ENCODE peak calls at places on chromosomes 3 and 15, in eight cellular contexts. N is aorta, V is SK-N-SH, F is kidney, S is cardiac muscle cell, Z is RWPE2, C is endodermal cell, H is PC-3. M is an unnamed sample. For H3K4me1, the result is how much of the 10 kb centered on the place peaks cover.

GRCh38 chr3:50467932-50468331 is 35.5 kb downstream of the CACNA2D2 start:
- DNase-seq in N (no peak), V (no peak), F (no peak), S (no peak), Z (no peak), C (no peak), H (no peak), M (no peak)

GRCh38 chr3:150384517-150385212 is 23.4 kb upstream of the TSC22D2 start:
- DNase-seq in N (no peak), V (no peak), F (no peak), S (peak), Z (no peak), C (peak), H (no peak), M (peak)

GRCh38 chr15:28977377-28978010 is 91.7 kb downstream of the APBA2 start:
- DNase-seq in N (no peak), V (no peak), F (no peak), S (peak), Z (peak), C (peak), H (peak), M (no peak)

GRCh38 chr15:39720721-39721611 is 61.7 kb downstream of the FSIP1 start:
- DNase-seq in N (no peak), V (no peak), F (no peak), S (peak), Z (no peak), C (no peak), H (peak), M (peak)

GRCh38 chr3:159782724-159783421 is 205.8 kb upstream of the IL12A start:
- DNase-seq in N (no peak), V (no peak), F (no peak), S (no peak), Z (no peak), C (no peak), H (peak), M (no peak)

GRCh38 chr3:21750291-21750690 is 719 bp downstream of the ZNF385D start:
- DNase-seq in N (no peak), V (no peak), F (no peak), S (peak), Z (no peak), C (no peak), H (peak), M (no peak)

GRCh38 chr3:10703875-10704274 is 112.2 kb upstream of the SLC6A11 start:
- DNase-seq in N (no peak), V (peak), F (no peak), S (peak), Z (no peak), C (peak), H (peak), M (no peak)

GRCh38 chr3:195040094-195040493 is 230.9 kb downstream of the XXYLT1 start:
- DNase-seq in N (no peak), V (no peak), F (peak), S (no peak), Z (no peak), C (peak), H (no peak), M (no peak)

GRCh38 chr3:196632033-196632751 is 7.3 kb upstream of the NRROS start:
- DNase-seq in N (peak), V (peak), F (peak), S (peak), Z (no peak), C (peak), H (peak), M (peak)

GRCh38 chr3:76824658-76825310 is 215.1 kb upstream of the ROBO2 start:
- DNase-seq in N (no peak), V (no peak), F (no peak), S (no peak), Z (no peak), C (peak), H (no peak), M (no peak)

GRCh38 chr3:170257145-170257544 is 34.9 kb downstream of the PRKCI start:
- DNase-seq in N (no peak), V (no peak), F (no peak), S (no peak), Z (no peak), C (no peak), H (no peak), M (no peak)

GRCh38 chr15:51758645-51759044 is 7.2 kb downstream of the TMOD2 start:
- DNase-seq in N (no peak), V (peak), F (no peak), S (peak), Z (no peak), C (no peak), H (no peak), M (no peak)

GRCh38 chr3:17752851-17753250 is 10.4 kb upstream of the TBC1D5 start:
- DNase-seq in N (no peak), V (no peak), F (no peak), S (no peak), Z (no peak), C (no peak), H (no peak), M (no peak)

GRCh38 chr15:43190178-43190577 is 5.0 kb downstream of the CCNDBP1 start:
- DNase-seq in N (no peak), V (no peak), F (no peak), S (peak), Z (no peak), C (no peak), H (no peak), M (no peak)

GRCh38 chr3:171778493-171778892 is 31.8 kb downstream of the PLD1 start:
- DNase-seq in N (no peak), V (no peak), F (no peak), S (no peak), Z (no peak), C (no peak), H (no peak), M (no peak)

GRCh38 chr15:63517614-63518013 is 13.2 kb downstream of the USP3 start:
- DNase-seq in N (no peak), V (no peak), F (no peak), S (no peak), Z (no peak), C (peak), H (peak), M (no peak)

GRCh38 chr3:119783883-119784282 is 2.0 kb downstream of the NR1I2 start:
- DNase-seq in N (no peak), V (no peak), F (no peak), S (peak), Z (no peak), C (no peak), H (no peak), M (no peak)

GRCh38 chr3:113614402-113614801 is 82.0 kb downstream of the USF3 start:
- DNase-seq in N (no peak), V (no peak), F (no peak), S (no peak), Z (no peak), C (no peak), H (no peak), M (no peak)

GRCh38 chr3:12898980-12899755 is 57.8 kb upstream of the RPL32 start:
- DNase-seq in N (no peak), V (no peak), F (peak), S (no peak), Z (no peak), C (no peak), H (no peak), M (no peak)

GRCh38 chr3:172369590-172370259 is 78.5 kb downstream of the GHSR start:
- DNase-seq in N (no peak), V (no peak), F (no peak), S (no peak), Z (no peak), C (no peak), H (no peak), M (no peak)

GRCh38 chr3:133955892-133956291 is 60.2 kb upstream of the RAB6B start:
- DNase-seq in N (peak), V (peak), F (peak), S (no peak), Z (peak), C (no peak), H (no peak), M (no peak)

GRCh38 chr3:42067324-42067723 is 23.8 kb upstream of the TRAK1 start:
- DNase-seq in N (no peak), V (no peak), F (no peak), S (peak), Z (no peak), C (no peak), H (no peak), M (no peak)
- H3K4me1 ChIP-seq in N (under half), V (under half), F (under half), S (under half), Z (under half), C (under half), H (under half), M (under half)

GRCh38 chr3:108123326-108123725 is 32.5 kb upstream of the CD47 start:
- DNase-seq in N (no peak), V (no peak), F (no peak), S (no peak), Z (no peak), C (no peak), H (no peak), M (no peak)

GRCh38 chr3:108125550-108126071 is 34.8 kb upstream of the CD47 start:
- DNase-seq in N (no peak), V (no peak), F (no peak), S (no peak), Z (no peak), C (no peak), H (no peak), M (no peak)

GRCh38 chr3:108125151-108125540 is 34.3 kb upstream of the CD47 start:
- DNase-seq in N (no peak), V (no peak), F (no peak), S (no peak), Z (no peak), C (no peak), H (no peak), M (no peak)

GRCh38 chr3:108126348-108126747 is 35.5 kb upstream of the CD47 start:
- DNase-seq in N (no peak), V (no peak), F (no peak), S (no peak), Z (no peak), C (no peak), H (no peak), M (no peak)

DNA sequence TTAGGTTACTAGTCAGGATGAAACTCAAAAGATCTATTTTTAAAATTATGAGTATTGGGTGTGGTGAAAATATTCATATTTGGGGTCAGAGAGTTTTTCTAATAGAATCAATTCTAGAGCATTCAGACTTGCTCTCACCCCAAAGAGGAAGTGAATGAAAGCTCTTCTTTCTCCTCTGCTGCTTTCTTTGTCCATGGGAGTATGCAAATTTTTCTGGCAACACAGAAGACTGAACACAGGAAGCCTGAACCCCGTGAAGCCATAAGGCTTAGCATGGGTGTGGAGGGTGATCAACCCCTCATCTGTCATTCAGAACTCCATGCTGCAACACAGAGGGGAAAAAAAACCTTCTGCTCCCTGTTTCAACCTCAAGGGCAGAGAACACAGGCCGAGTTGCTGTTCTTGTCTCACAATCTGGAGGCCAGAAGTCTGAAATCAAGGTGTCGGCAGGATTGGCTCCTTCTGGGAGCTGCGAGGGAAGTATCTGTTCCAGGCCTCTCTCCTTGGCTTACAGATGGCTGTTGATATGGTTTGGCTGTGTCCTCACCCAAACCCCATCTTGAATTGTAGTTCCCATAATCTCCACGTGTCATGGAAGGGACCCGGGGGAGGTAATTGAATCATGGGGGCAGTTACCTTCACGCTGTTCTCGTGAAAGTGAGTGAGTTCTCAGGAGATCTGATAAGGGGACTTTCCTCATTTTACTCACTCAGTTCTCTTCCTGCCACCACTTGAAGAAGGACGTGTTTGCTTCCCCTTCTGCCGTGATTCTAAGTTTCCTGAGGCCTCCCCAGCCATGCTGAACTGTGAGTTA is 33.7 kb upstream of the CD47 start:
- DNase-seq in N (no peak), V (no peak), F (no peak), S (no peak), Z (no peak), C (peak), H (no peak), M (no peak)
- H3K4me1 ChIP-seq in N (under half), V (under half), F (under half), S (under half), Z (under half), C (under half), H (under half), M (under half)

GRCh38 chr15:68431792-68432401 is at the start of gene ITGA11:
- DNase-seq in N (peak), V (peak), F (peak), S (peak), Z (peak), C (peak), H (peak), M (peak)

GRCh38 chr15:68432665-68433064 is 702 bp upstream of the ITGA11 start:
- DNase-seq in N (no peak), V (no peak), F (peak), S (no peak), Z (peak), C (no peak), H (no peak), M (peak)

GRCh38 chr15:68431037-68431791 is 749 bp downstream of the ITGA11 start:
- DNase-seq in N (peak), V (peak), F (peak), S (peak), Z (peak), C (peak), H (no peak), M (peak)

GRCh38 chr15:68434021-68434420 is 2.1 kb upstream of the ITGA11 start:
- DNase-seq in N (no peak), V (no peak), F (peak), S (no peak), Z (peak), C (no peak), H (no peak), M (no peak)

GRCh38 chr15:68433551-68433950 is 1.6 kb upstream of the ITGA11 start:
- DNase-seq in N (no peak), V (no peak), F (peak), S (no peak), Z (no peak), C (peak), H (no peak), M (no peak)
- H3K4me1 ChIP-seq in N (under half), V (under half), F (under half), S (under half), Z (under half), C (under half), H (under half), M (under half)

GRCh38 chr3:45606991-45607712 is 12.6 kb downstream of the LIMD1 start:
- DNase-seq in N (no peak), V (no peak), F (no peak), S (no peak), Z (no peak), C (no peak), H (peak), M (no peak)
- H3K4me1 ChIP-seq in N (under half), V (under half), F (under half), S (under half), Z (under half), C (under half), H (under half), M (under half)

GRCh38 chr3:123815981-123816380 is 68.2 kb downstream of the MYLK start:
- DNase-seq in N (no peak), V (no peak), F (no peak), S (no peak), Z (no peak), C (peak), H (no peak), M (no peak)
- H3K4me1 ChIP-seq in N (under half), V (half or more), F (under half), S (under half), Z (under half), C (under half), H (under half), M (under half)

M was measured in HAP-1.